ENCODE peak calls at places on chromosomes 1 and 21, in nine cellular contexts. I is spleen, S is prostate gland, N is upper lobe of left lung, Z is stomach, C is endothelial cell of umbilical vein, G is H1, Y is HCT116, V is breast epithelium. A is an unnamed sample.

GRCh38 chr1:17874665-17875064 is 119.5 kb downstream of the ACTL8 start:
- DNase-seq in S (no peak), Y (no peak), Z (no peak), G (no peak), C (no peak), N (no peak), I (peak; percentile 16), V (no peak), A (peak; percentile 11)

GRCh38 chr21:43289442-43289841 is 120.6 kb downstream of the CRYAA start:
- DNase-seq in N (no peak), V (no peak), I (peak; percentile 29), G (no peak), C (no peak), Y (no peak), Z (no peak), S (no peak), A (no peak)

GRCh38 chr1:176843352-176844297 is 320.9 kb downstream of the ASTN1 start:
- DNase-seq in C (no peak), V (no peak), I (no peak), S (no peak), Y (peak; percentile 7), N (no peak), Z (no peak), G (no peak), A (no peak)

GRCh38 chr1:159970932-159971342 is 16.9 kb upstream of the SLAMF9 start:
- DNase-seq in I (no peak), Y (no peak), C (no peak), V (no peak), N (no peak), G (no peak), S (no peak), Z (no peak), A (no peak)

GRCh38 chr1:25912076-25912831 is 6.0 kb upstream of the STMN1 start:
- DNase-seq in Y (no peak), N (no peak), V (no peak), G (no peak), Z (no peak), S (no peak), I (no peak), C (peak; percentile 59), A (no peak)

GRCh38 chr1:160646711-160647328 is at the start of gene SLAMF1:
- DNase-seq in N (peak; percentile 47), G (no peak), V (no peak), Y (no peak), Z (no peak), C (no peak), I (peak; percentile 80), S (no peak), A (no peak)

GRCh38 chr1:89953072-89953626 is 41.8 kb upstream of the ZNF326 start:
- DNase-seq in N (peak; percentile 26), V (no peak), C (peak; percentile 42), Y (peak; percentile 81), Z (peak; percentile 36), S (no peak), G (no peak), I (no peak), A (no peak)

GRCh38 chr1:54241430-54241829 is 41.5 kb downstream of the MRPL37 start:
- DNase-seq in Y (no peak), V (no peak), I (no peak), G (no peak), N (no peak), Z (no peak), S (no peak), C (no peak), A (no peak)

GRCh38 chr1:178465011-178465410 is 31.8 kb downstream of the CLEC20A start:
- DNase-seq in Z (no peak), N (no peak), I (no peak), V (no peak), C (peak; percentile 19), G (no peak), Y (no peak), S (no peak), A (no peak)

GRCh38 chr1:179047637-179048002 is 21.9 kb downstream of the FAM20B start:
- DNase-seq in V (no peak), I (no peak), C (no peak), N (no peak), G (no peak), Z (no peak), Y (no peak), S (no peak), A (no peak)

GRCh38 chr1:235206533-235207201 is 45.6 kb upstream of the RBM34 start:
- DNase-seq in G (no peak), V (no peak), S (no peak), Y (no peak), I (no peak), C (no peak), N (no peak), Z (no peak), A (no peak)

GRCh38 chr1:22117851-22118250 is 25.0 kb downstream of the WNT4 start:
- DNase-seq in Y (no peak), G (no peak), V (no peak), I (no peak), Z (peak; percentile 49), N (no peak), S (no peak), C (no peak), A (peak; percentile 69)

GRCh38 chr1:239550178-239550577 is 163.8 kb downstream of the CHRM3 start:
- DNase-seq in Z (no peak), S (no peak), G (no peak), N (no peak), V (no peak), I (no peak), C (no peak), Y (no peak), A (no peak)

GRCh38 chr21:33550772-33551660 is 8.2 kb downstream of the SON start:
- DNase-seq in V (no peak), C (no peak), Y (no peak), N (no peak), I (peak; percentile 74), G (no peak), Z (no peak), S (no peak), A (no peak)
- TF ChIP-seq POLR2AphosphoS5 in V (no peak), C (no peak), Y (no peak), N (no peak), I (peak; percentile 5), G (peak; percentile 77), Z (no peak), S (no peak), A (no peak)

GRCh38 chr21:37157938-37158337 is 84.9 kb downstream of the TTC3 start:
- DNase-seq in S (no peak), V (no peak), Y (no peak), G (no peak), Z (no peak), N (no peak), I (no peak), C (no peak), A (no peak)

GRCh38 chr21:37164742-37165141 is 91.7 kb downstream of the TTC3 start:
- DNase-seq in N (no peak), S (no peak), V (no peak), Y (no peak), I (no peak), C (no peak), G (no peak), Z (no peak), A (no peak)

GRCh38 chr21:37159053-37159776 is 86.2 kb downstream of the TTC3 start:
- DNase-seq in V (no peak), Y (no peak), I (no peak), N (no peak), S (no peak), C (no peak), G (no peak), Z (no peak), A (no peak)

GRCh38 chr21:37155216-37155615 is 82.2 kb downstream of the TTC3 start:
- DNase-seq in N (no peak), Y (no peak), V (no peak), C (no peak), Z (no peak), G (no peak), S (peak; percentile 12), I (no peak), A (no peak)

GRCh38 chr21:37159949-37160348 is 86.9 kb downstream of the TTC3 start:
- DNase-seq in Z (no peak), Y (no peak), I (no peak), N (no peak), G (no peak), C (no peak), V (no peak), S (no peak), A (no peak)
- H3K36me3 ChIP-seq in Z (peaks cover 66% of the 10 kb centered on the region), Y (peaks cover 52% of the 10 kb centered on the region), I (peaks cover 99% of the 10 kb centered on the region), N (peaks cover 33% of the 10 kb centered on the region), G (peaks cover 5% of the 10 kb centered on the region), C (peaks cover 5% of the 10 kb centered on the region), V (no peaks in the 10 kb centered on the region), S (no peaks in the 10 kb centered on the region), A (peaks cover 5% of the 10 kb centered on the region)

DNA sequence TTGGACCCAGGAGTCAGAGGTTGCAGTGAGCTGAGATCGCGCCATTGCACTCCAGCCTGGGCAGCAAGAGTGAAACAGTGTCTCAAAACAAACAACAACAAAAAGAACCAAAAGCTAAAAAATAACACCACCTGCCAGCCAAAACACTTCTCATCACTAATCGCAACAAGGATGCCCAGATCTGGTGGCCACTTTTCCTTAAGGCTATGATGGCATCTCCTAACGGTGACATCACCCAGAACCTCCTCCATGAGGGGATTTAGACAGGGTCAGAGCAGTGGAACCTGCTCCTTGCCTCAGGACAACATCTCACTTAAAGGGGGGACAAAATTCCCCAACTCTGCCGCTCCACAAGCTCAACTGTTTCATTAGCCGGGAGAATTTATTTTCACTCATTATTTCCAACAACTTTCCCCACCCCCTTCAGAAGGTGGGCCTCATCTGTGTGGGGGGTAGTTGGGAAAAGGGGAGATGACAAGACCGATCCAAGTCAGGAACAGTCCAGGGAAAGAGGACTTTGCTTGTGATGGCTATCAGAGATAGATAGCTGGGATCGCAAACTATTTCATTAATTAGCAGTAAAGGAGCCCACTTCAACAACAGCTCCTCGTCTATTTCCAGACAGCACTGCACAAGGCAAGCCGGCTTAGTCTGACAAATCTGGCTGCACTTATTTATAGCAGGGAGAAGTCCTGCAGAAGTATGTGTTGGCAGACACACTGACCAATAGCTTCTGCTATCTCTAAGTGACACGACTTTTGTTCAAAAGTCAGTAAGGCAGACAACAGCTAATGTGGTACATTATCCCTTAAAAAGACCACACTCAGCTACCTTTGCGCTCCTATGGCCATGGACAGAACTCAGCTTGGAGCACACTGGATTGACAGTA is 2.6 kb downstream of the PABPC4 start:
- DNase-seq in Y (no peak), G (no peak), I (no peak), V (no peak), C (peak; percentile 21), N (no peak), S (no peak), Z (no peak), A (no peak)
- TF ChIP-seq POLR2A in Y (no peak), G (no peak), I (no peak), V (no peak), C (no peak), N (no peak), S (no peak), Z (no peak), A (no peak)

DNA sequence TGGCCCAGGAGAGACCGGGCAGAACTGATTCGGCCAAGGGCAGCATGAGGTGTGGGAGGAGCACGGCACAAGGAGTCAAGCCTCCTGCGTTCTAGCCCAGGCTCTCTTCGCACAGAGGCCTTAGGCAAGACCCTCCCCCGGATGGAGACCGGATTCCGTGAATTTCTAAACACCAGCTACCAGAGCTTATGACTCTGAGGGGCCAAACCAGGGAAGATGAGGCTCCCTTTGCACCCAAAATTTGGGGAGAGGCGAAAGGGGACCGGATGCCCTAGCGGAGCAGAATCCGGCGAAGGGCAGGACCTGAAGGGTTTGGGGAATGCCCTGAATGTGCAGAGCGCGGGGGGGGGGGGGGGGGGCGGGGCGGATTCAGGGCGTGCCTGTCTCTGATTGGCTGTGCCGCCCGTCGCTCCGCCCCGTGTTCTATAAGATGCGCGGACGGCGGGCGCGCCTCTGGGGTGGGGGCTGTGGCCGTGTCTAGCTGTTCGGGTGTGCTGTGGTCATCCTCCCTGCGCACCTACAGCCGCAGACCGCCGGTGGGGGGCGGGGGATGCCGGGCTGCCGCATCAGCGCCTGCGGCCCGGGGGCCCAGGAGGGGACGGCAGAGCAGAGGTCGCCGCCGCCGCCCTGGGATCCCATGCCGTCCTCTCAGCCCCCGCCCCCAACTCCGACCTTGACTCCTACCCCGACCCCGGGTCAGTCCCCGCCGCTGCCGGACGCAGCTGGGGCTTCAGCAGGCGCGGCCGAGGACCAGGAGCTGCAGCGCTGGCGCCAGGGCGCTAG is at the start of gene TRNP1:
- DNase-seq in C (peak; percentile 50), V (peak; percentile 80), S (peak; percentile 77), I (peak; percentile 87), G (no peak), Y (no peak), N (peak; percentile 65), Z (peak; percentile 83), A (peak; percentile 85)
- TF ChIP-seq POLR2AphosphoS5 in C (peak; percentile 86), V (peak; percentile 25), S (peak; percentile 69), I (peak; percentile 69), G (peak; percentile 95), Y (peak; percentile 100), N (peak; percentile 87), Z (peak; percentile 97), A (peak; percentile 93)